ENCODE peak calls at places on chromosomes 4 and X, in eight cellular contexts. L is DMS79 treated with DMSO at 0.1 percent for 48 hours, M is heart right ventricle, F is B cell, J is midbrain, K is mesothelial cell of epicardium, C is H7, T is RCC 7860. N is an unnamed sample.

GRCh38 chr4:78291277-78291676 is 234.2 kb downstream of the FRAS1 start:
- DNase-seq in L (no peak), M (no peak), F (no peak), J (no peak), K (no peak), C (no peak), T (no peak), N (no peak)

GRCh38 chrX:10444204-10444603 is 176.2 kb downstream of the MID1 start:
- DNase-seq in L (no peak), M (no peak), F (no peak), J (no peak), K (no peak), C (no peak), T (no peak), N (no peak)

GRCh38 chr4:38819569-38819968 is 15.0 kb upstream of the TLR1 start:
- DNase-seq in L (no peak), M (no peak), F (peak), J (no peak), K (no peak), C (no peak), T (peak), N (no peak)

GRCh38 chr4:14783011-14783877 is 219.0 kb upstream of the CPEB2 start:
- DNase-seq in L (no peak), M (no peak), F (no peak), J (no peak), K (no peak), C (no peak), T (peak), N (no peak)

GRCh38 chr4:52038109-52038912 is at the start of gene SGCB:
- DNase-seq in L (peak), M (peak), F (peak), J (peak), K (peak), C (peak), T (no peak), N (no peak)

GRCh38 chrX:72021975-72022374 is 109.7 kb downstream of the RTL5 start:
- DNase-seq in L (no peak), M (no peak), F (peak), J (no peak), K (no peak), C (peak), T (no peak), N (peak)

GRCh38 chr4:60201052-60201673 is 999.0 kb upstream of the ADGRL3 start:
- DNase-seq in L (no peak), M (peak), F (peak), J (peak), K (peak), C (peak), T (peak), N (no peak)

GRCh38 chr4:100695039-100695654 is 177.3 kb upstream of the EMCN start:
- DNase-seq in L (no peak), M (no peak), F (no peak), J (no peak), K (no peak), C (no peak), T (no peak), N (no peak)

GRCh38 chr4:83390965-83391364 is 56.3 kb upstream of the HPSE start:
- DNase-seq in L (no peak), M (no peak), F (no peak), J (no peak), K (no peak), C (no peak), T (no peak), N (no peak)

GRCh38 chr4:105909699-105910340 is 14.5 kb downstream of the NPNT start:
- DNase-seq in L (no peak), M (no peak), F (no peak), J (no peak), K (no peak), C (no peak), T (no peak), N (no peak)

GRCh38 chr4:141571368-141571767 is 65.0 kb upstream of the IL15 start:
- DNase-seq in L (no peak), M (no peak), F (no peak), J (no peak), K (no peak), C (no peak), T (peak), N (no peak)

GRCh38 chr4:85677286-85677685 is 202.3 kb downstream of the ARHGAP24 start:
- DNase-seq in L (no peak), M (no peak), F (no peak), J (no peak), K (no peak), C (no peak), T (no peak), N (no peak)

GRCh38 chr4:95394733-95395306 is 154.0 kb downstream of the UNC5C start:
- DNase-seq in L (no peak), M (no peak), F (no peak), J (no peak), K (no peak), C (no peak), T (no peak), N (no peak)

GRCh38 chr4:6198278-6198677 is 2.1 kb downstream of the JAKMIP1 start:
- DNase-seq in L (no peak), M (no peak), F (no peak), J (no peak), K (peak), C (peak), T (no peak), N (no peak)

GRCh38 chr4:100728861-100729260 is 211.0 kb upstream of the EMCN start:
- DNase-seq in L (no peak), M (no peak), F (no peak), J (no peak), K (no peak), C (no peak), T (no peak), N (no peak)

GRCh38 chr4:68535976-68536375 is 40.1 kb downstream of the UGT2B17 start:
- DNase-seq in L (no peak), M (no peak), F (no peak), J (no peak), K (no peak), C (no peak), T (no peak), N (no peak)

GRCh38 chr4:8188085-8188484 is 11.0 kb upstream of the SH3TC1 start:
- DNase-seq in L (no peak), M (no peak), F (no peak), J (no peak), K (no peak), C (no peak), T (no peak), N (no peak)

GRCh38 chr4:79650217-79650616 is 242.2 kb upstream of the GK2 start:
- DNase-seq in L (no peak), M (no peak), F (no peak), J (no peak), K (no peak), C (no peak), T (no peak), N (no peak)